ENCODE peak calls at places on chromosomes 2 and 18, in five cellular contexts. W is adrenal gland, O is stomach, A is uterus, K is sigmoid colon. V is an unnamed sample.

GRCh38 chr2:167966937-167967913 is 280.2 kb downstream of the STK39 start:
- DNase-seq in K (no peak), A (no peak), W (no peak), O (no peak), V (no peak)

GRCh38 chr18:8726963-8727730 is 21.8 kb downstream of the MTCL1 start:
- DNase-seq in W (no peak), O (no peak), K (no peak), A (no peak), V (peak; percentile 33)

GRCh38 chr2:229160180-229160579 is 110.9 kb downstream of the PID1 start:
- DNase-seq in K (no peak), O (peak; percentile 38), W (no peak), A (no peak), V (no peak)

GRCh38 chr2:233044974-233045535 is 12.6 kb downstream of the NEU2 start:
- DNase-seq in O (no peak), W (no peak), K (no peak), A (no peak), V (no peak)

GRCh38 chr18:3305933-3306332 is 44.0 kb downstream of the MYL12B start:
- DNase-seq in K (no peak), O (no peak), A (no peak), W (peak; percentile 83), V (no peak)

GRCh38 chr2:181949047-181949446 is 36.6 kb upstream of the PPP1R1C start:
- DNase-seq in W (no peak), O (no peak), A (no peak), K (no peak), V (no peak)

GRCh38 chr2:98825858-98826257 is 94.9 kb upstream of the MGAT4A start:
- DNase-seq in K (no peak), O (no peak), W (no peak), A (no peak), V (no peak)

GRCh38 chr2:64700133-64700809 is 46.6 kb upstream of the SERTAD2 start:
- DNase-seq in K (no peak), W (no peak), O (no peak), A (no peak), V (no peak)

DNA sequence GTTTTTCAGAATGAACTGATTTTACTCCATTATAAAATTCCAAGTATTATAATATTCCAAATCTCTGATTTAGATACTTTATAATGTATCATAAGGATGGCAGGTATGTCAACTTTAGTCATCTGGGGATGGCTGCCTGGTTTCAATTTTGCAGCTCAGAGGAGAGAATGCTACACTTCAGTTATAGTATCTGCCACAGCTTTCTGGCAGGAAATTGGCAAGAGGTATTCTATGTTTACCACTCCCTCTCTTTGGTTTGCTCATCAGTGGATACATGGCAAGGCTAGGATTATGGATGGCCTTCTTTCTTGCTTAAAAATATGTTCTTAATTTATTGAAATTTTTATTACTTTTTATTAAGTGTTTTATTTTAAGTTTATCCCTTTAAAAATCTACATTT is 67.0 kb upstream of the TNFRSF11A start:
- DNase-seq in O (no peak), A (no peak), K (no peak), W (no peak), V (no peak)
- TF ChIP-seq POLR2A in O (no peak), A (no peak), K (no peak), W (no peak), V (no peak)

GRCh38 chr18:42365550-42365949 is 410.5 kb downstream of the PIK3C3 start:
- DNase-seq in K (no peak), A (no peak), O (no peak), W (no peak), V (no peak)
- H3K27ac ChIP-seq in K (no peak overlapping the region), A (no peak overlapping the region), O (no peak overlapping the region), W (no peak overlapping the region), V (no peak overlapping the region)

GRCh38 chr2:236214331-236214995 is 46.3 kb upstream of the GBX2 start:
- DNase-seq in A (no peak), O (no peak), K (no peak), W (no peak), V (no peak)

GRCh38 chr2:236216711-236217110 is 47.5 kb downstream of the ASB18 start:
- DNase-seq in K (no peak), A (no peak), W (no peak), O (no peak), V (no peak)

GRCh38 chr2:236217926-236218325 is 46.3 kb downstream of the ASB18 start:
- DNase-seq in W (no peak), K (no peak), A (no peak), O (no peak), V (no peak)

GRCh38 chr2:236215761-236216333 is 47.7 kb upstream of the GBX2 start:
- DNase-seq in O (no peak), A (no peak), K (no peak), W (no peak), V (no peak)

GRCh38 chr2:236215196-236215595 is 47.0 kb upstream of the GBX2 start:
- DNase-seq in O (no peak), A (no peak), W (no peak), K (no peak), V (no peak)
- H3K27me3 ChIP-seq in O (peaks cover 9% of the 10 kb centered on the region), A (no peaks in the 10 kb centered on the region), W (peaks cover 19% of the 10 kb centered on the region), K (peaks cover 30% of the 10 kb centered on the region), V (no peaks in the 10 kb centered on the region)

GRCh38 chr2:120175000-120175581 is 48.1 kb downstream of the TMEM185B start:
- DNase-seq in O (no peak), K (no peak), W (peak; percentile 52), A (peak; percentile 28), V (peak; percentile 75)

GRCh38 chr2:120176526-120176925 is 46.7 kb downstream of the TMEM185B start:
- DNase-seq in W (no peak), K (no peak), O (no peak), A (no peak), V (no peak)

GRCh38 chr2:120177973-120178372 is 45.2 kb downstream of the TMEM185B start:
- DNase-seq in W (no peak), K (no peak), O (no peak), A (no peak), V (no peak)

GRCh38 chr2:120180066-120180465 is 43.1 kb downstream of the TMEM185B start:
- DNase-seq in K (no peak), A (no peak), O (no peak), W (no peak), V (no peak)

DNA sequence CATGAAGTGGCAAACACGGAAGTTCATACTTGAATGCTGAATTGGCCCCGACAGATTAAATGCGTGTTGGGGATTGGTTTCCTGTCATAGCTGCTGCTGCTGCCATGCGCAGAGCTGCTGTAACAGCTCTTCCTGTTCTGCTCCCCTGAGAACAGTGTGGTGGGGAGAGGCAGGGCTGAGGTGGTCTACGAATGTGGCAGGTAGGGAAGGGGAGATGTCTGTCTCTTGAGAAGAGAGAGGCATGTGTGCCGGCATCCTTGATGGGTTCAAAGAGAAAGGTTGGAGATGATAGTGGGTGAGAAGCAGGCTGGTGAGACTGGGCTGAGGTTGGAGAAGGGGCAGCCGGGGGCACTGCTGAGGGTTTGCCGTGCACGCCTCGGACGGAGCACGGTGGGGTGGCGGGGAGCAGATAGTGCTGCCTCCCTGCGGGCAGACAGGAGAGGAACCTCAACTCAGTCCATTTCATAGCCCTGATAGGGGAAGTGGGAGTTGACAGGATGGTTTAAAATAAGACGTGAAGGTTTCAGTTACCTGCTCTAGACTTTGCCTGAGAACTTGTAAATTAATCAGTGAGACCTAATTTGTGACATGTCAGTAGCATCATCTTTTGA is 46.1 kb downstream of the TMEM185B start:
- DNase-seq in A (no peak), K (no peak), O (peak; percentile 47), W (peak; percentile 29), V (peak; percentile 20)
- TF ChIP-seq POLR2A in A (no peak), K (no peak), O (no peak), W (no peak), V (no peak)